ENCODE peak calls at places on chromosome 18, in seven cellular contexts. One of them, this sample, is unnamed.

GRCh38 chr18:67265464-67266245 is 250.9 kb downstream of the DSEL start:
- DNase-seq in iris pigment epithelial cell: peak
- DNase-seq in LoVo: no peak
- DNase-seq in activated naive CD4-positive, alpha-beta T cell treated with anti-CD3 and anti-CD28 coated beads for 36 hours: no peak
- DNase-seq in RPMI8226: no peak
- DNase-seq in omental fat pad: no peak
- DNase-seq in kidney tubule cell: no peak
- DNase-seq in this sample: no peak

GRCh38 chr18:48889115-48889941 is 61.4 kb downstream of the SMAD7 start:
- DNase-seq in omental fat pad: no peak
- DNase-seq in activated naive CD4-positive, alpha-beta T cell treated with anti-CD3 and anti-CD28 coated beads for 36 hours: no peak
- DNase-seq in LoVo: no peak
- DNase-seq in iris pigment epithelial cell: no peak
- DNase-seq in RPMI8226: no peak
- DNase-seq in kidney tubule cell: no peak
- DNase-seq in this sample: no peak

GRCh38 chr18:29147944-29148343 is 971.0 kb upstream of the CDH2 start:
- DNase-seq in activated naive CD4-positive, alpha-beta T cell treated with anti-CD3 and anti-CD28 coated beads for 36 hours: no peak
- DNase-seq in omental fat pad: no peak
- DNase-seq in kidney tubule cell: peak
- DNase-seq in LoVo: no peak
- DNase-seq in iris pigment epithelial cell: peak
- DNase-seq in RPMI8226: no peak
- DNase-seq in this sample: no peak

GRCh38 chr18:11324956-11325873 is 175.8 kb upstream of the PIEZO2 start:
- DNase-seq in RPMI8226: no peak
- DNase-seq in omental fat pad: no peak
- DNase-seq in activated naive CD4-positive, alpha-beta T cell treated with anti-CD3 and anti-CD28 coated beads for 36 hours: no peak
- DNase-seq in iris pigment epithelial cell: peak
- DNase-seq in LoVo: peak
- DNase-seq in kidney tubule cell: peak
- DNase-seq in this sample: no peak

GRCh38 chr18:38526922-38527321 is 961.3 kb upstream of the CELF4 start:
- DNase-seq in RPMI8226: no peak
- DNase-seq in omental fat pad: no peak
- DNase-seq in activated naive CD4-positive, alpha-beta T cell treated with anti-CD3 and anti-CD28 coated beads for 36 hours: no peak
- DNase-seq in LoVo: no peak
- DNase-seq in kidney tubule cell: peak
- DNase-seq in iris pigment epithelial cell: no peak
- DNase-seq in this sample: no peak

GRCh38 chr18:13258792-13259385 is 40.3 kb downstream of the LDLRAD4 start:
- DNase-seq in kidney tubule cell: peak
- DNase-seq in omental fat pad: no peak
- DNase-seq in activated naive CD4-positive, alpha-beta T cell treated with anti-CD3 and anti-CD28 coated beads for 36 hours: no peak
- DNase-seq in iris pigment epithelial cell: no peak
- DNase-seq in RPMI8226: no peak
- DNase-seq in LoVo: no peak
- DNase-seq in this sample: no peak

GRCh38 chr18:55401638-55402191 is 186.3 kb downstream of the TCF4 start:
- DNase-seq in omental fat pad: no peak
- DNase-seq in LoVo: no peak
- DNase-seq in iris pigment epithelial cell: peak
- DNase-seq in activated naive CD4-positive, alpha-beta T cell treated with anti-CD3 and anti-CD28 coated beads for 36 hours: no peak
- DNase-seq in RPMI8226: no peak
- DNase-seq in kidney tubule cell: peak
- DNase-seq in this sample: no peak

GRCh38 chr18:37364237-37364636 is 201.4 kb downstream of the CELF4 start:
- DNase-seq in activated naive CD4-positive, alpha-beta T cell treated with anti-CD3 and anti-CD28 coated beads for 36 hours: no peak
- DNase-seq in iris pigment epithelial cell: no peak
- DNase-seq in omental fat pad: no peak
- DNase-seq in LoVo: peak
- DNase-seq in kidney tubule cell: peak
- DNase-seq in RPMI8226: no peak
- DNase-seq in this sample: no peak

GRCh38 chr18:8889479-8889878 is 184.1 kb downstream of the MTCL1 start:
- DNase-seq in activated naive CD4-positive, alpha-beta T cell treated with anti-CD3 and anti-CD28 coated beads for 36 hours: no peak
- DNase-seq in LoVo: no peak
- DNase-seq in omental fat pad: no peak
- DNase-seq in kidney tubule cell: peak
- DNase-seq in iris pigment epithelial cell: peak
- DNase-seq in RPMI8226: no peak
- DNase-seq in this sample: no peak

GRCh38 chr18:68944826-68945225 is 146.9 kb downstream of the CCDC102B start:
- DNase-seq in activated naive CD4-positive, alpha-beta T cell treated with anti-CD3 and anti-CD28 coated beads for 36 hours: no peak
- DNase-seq in LoVo: no peak
- DNase-seq in iris pigment epithelial cell: no peak
- DNase-seq in RPMI8226: no peak
- DNase-seq in omental fat pad: no peak
- DNase-seq in kidney tubule cell: no peak
- DNase-seq in this sample: no peak

GRCh38 chr18:8977701-8978100 is 124.8 kb upstream of the NDUFV2 start:
- DNase-seq in kidney tubule cell: no peak
- DNase-seq in iris pigment epithelial cell: no peak
- DNase-seq in activated naive CD4-positive, alpha-beta T cell treated with anti-CD3 and anti-CD28 coated beads for 36 hours: no peak
- DNase-seq in LoVo: no peak
- DNase-seq in omental fat pad: no peak
- DNase-seq in RPMI8226: no peak
- DNase-seq in this sample: no peak

GRCh38 chr18:45828917-45829811 is 3.7 kb downstream of the SIGLEC15 start:
- DNase-seq in activated naive CD4-positive, alpha-beta T cell treated with anti-CD3 and anti-CD28 coated beads for 36 hours: peak
- DNase-seq in iris pigment epithelial cell: no peak
- DNase-seq in omental fat pad: no peak
- DNase-seq in RPMI8226: peak
- DNase-seq in LoVo: peak
- DNase-seq in kidney tubule cell: no peak
- DNase-seq in this sample: no peak

GRCh38 chr18:23970161-23971153 is 44.1 kb upstream of the TTC39C start:
- DNase-seq in iris pigment epithelial cell: no peak
- DNase-seq in kidney tubule cell: no peak
- DNase-seq in activated naive CD4-positive, alpha-beta T cell treated with anti-CD3 and anti-CD28 coated beads for 36 hours: peak
- DNase-seq in RPMI8226: no peak
- DNase-seq in omental fat pad: no peak
- DNase-seq in LoVo: no peak
- DNase-seq in this sample: no peak

This sample was measured in stimulated activated effector memory CD8-positive, alpha-beta T cell treated with anti-CD3 and anti-CD28 coated beads, Interleukin-12 subunit alpha, Interleukin-12 subunit beta, amount 100 ng/mL, for 72 hours.